ENCODE peak calls at places on chromosomes 5 and 9, in eight cellular contexts. G is COR-L47, E is NCI-H1105 treated with DMSO at 0.1 percent for 48 hours, D is cardiac fibroblast, K is coronary artery, T is iPS DF 6.9, R is GM12891, Q is NCI-H774. N is an unnamed sample.

GRCh38 chr5:138874771-138875628 is at the start of gene LRRTM2:
- DNase-seq in D (peak), G (no peak), K (no peak), R (no peak), Q (no peak), T (no peak), E (no peak), N (no peak)

GRCh38 chr5:23459214-23459613 is 48.2 kb upstream of the PRDM9 start:
- DNase-seq in D (no peak), K (no peak), G (no peak), T (no peak), Q (no peak), E (no peak), R (no peak), N (no peak)

GRCh38 chr9:68416891-68417570 is 60.6 kb downstream of the PGM5 start:
- DNase-seq in K (no peak), Q (no peak), E (no peak), T (peak), G (no peak), D (no peak), R (no peak), N (no peak)

GRCh38 chr5:111853748-111854147 is 96.8 kb upstream of the NREP start:
- DNase-seq in Q (no peak), G (no peak), R (no peak), E (no peak), D (peak), K (no peak), T (no peak), N (no peak)

GRCh38 chr5:94217745-94218144 is 400.7 kb downstream of the KIAA0825 start:
- DNase-seq in E (no peak), K (no peak), R (no peak), T (no peak), Q (no peak), G (no peak), D (peak), N (no peak)

GRCh38 chr5:41193462-41194166 is 19.7 kb downstream of the C6 start:
- DNase-seq in R (no peak), Q (peak), G (no peak), T (no peak), K (peak), D (peak), E (no peak), N (no peak)

GRCh38 chr9:35516481-35516880 is 26.6 kb downstream of the RUSC2 start:
- DNase-seq in K (no peak), D (peak), G (no peak), E (no peak), Q (no peak), R (no peak), T (no peak), N (no peak)

GRCh38 chr9:99878651-99879050 is 27.8 kb upstream of the STX17 start:
- DNase-seq in G (no peak), Q (no peak), D (peak), E (no peak), T (no peak), R (no peak), K (no peak), N (no peak)

GRCh38 chr5:165805756-165806155 is 2300.3 kb downstream of the MAT2B start:
- DNase-seq in K (no peak), Q (no peak), E (no peak), R (no peak), D (no peak), G (no peak), T (peak), N (no peak)

GRCh38 chr5:139574641-139575312 is 13.6 kb downstream of the UBE2D2 start:
- DNase-seq in K (no peak), E (no peak), G (peak), R (no peak), T (no peak), Q (no peak), D (peak), N (no peak)

GRCh38 chr5:52139888-52140580 is 647.7 kb upstream of the ITGA1 start:
- DNase-seq in G (peak), D (no peak), E (peak), Q (peak), R (no peak), K (no peak), T (no peak), N (no peak)

GRCh38 chr5:42994285-42995151 is 45.6 kb downstream of the ANXA2R start:
- DNase-seq in G (peak), D (peak), T (no peak), R (no peak), Q (peak), E (no peak), K (peak), N (peak)

GRCh38 chr5:173917788-173918786 is 29.9 kb downstream of the CPEB4 start:
- DNase-seq in Q (peak), D (peak), G (peak), K (no peak), R (peak), E (peak), T (peak), N (peak)

GRCh38 chr9:92714787-92715487 is 45.0 kb upstream of the IPPK start:
- DNase-seq in D (no peak), E (no peak), T (no peak), R (no peak), K (peak), G (no peak), Q (no peak), N (peak)

GRCh38 chr9:37997636-37998374 is 71.2 kb downstream of the SHB start:
- DNase-seq in D (no peak), Q (no peak), R (no peak), E (no peak), T (no peak), G (no peak), K (no peak), N (no peak)

GRCh38 chr5:147712024-147712423 is 70.5 kb downstream of the JAKMIP2 start:
- DNase-seq in T (no peak), R (no peak), K (no peak), G (no peak), Q (no peak), E (no peak), D (no peak), N (no peak)

GRCh38 chr5:139704748-139705147 is 56.6 kb downstream of the CXXC5 start:
- DNase-seq in R (no peak), Q (no peak), G (no peak), D (no peak), E (no peak), K (no peak), T (no peak), N (no peak)

GRCh38 chr9:128409998-128410397 is 10.7 kb upstream of the CERCAM start:
- DNase-seq in Q (no peak), K (no peak), R (no peak), G (no peak), E (no peak), T (no peak), D (peak), N (no peak)

GRCh38 chr5:116521173-116521872 is 53.3 kb downstream of the SEMA6A start:
- DNase-seq in G (no peak), T (no peak), Q (no peak), K (no peak), D (peak), E (no peak), R (no peak), N (no peak)

GRCh38 chr5:12214631-12215030 is 310.4 kb upstream of the CTNND2 start:
- DNase-seq in G (no peak), Q (no peak), E (no peak), K (no peak), T (no peak), R (no peak), D (no peak), N (no peak)

GRCh38 chr5:33330416-33330815 is 110.3 kb upstream of the TARS1 start:
- DNase-seq in D (no peak), E (no peak), K (no peak), G (no peak), R (no peak), T (no peak), Q (no peak), N (no peak)

GRCh38 chr9:101737705-101738565 is 512 bp downstream of the GRIN3A start:
- DNase-seq in R (no peak), E (peak), G (peak), T (no peak), Q (peak), D (peak), K (no peak), N (no peak)

GRCh38 chr5:141637693-141638419 is 1.1 kb downstream of the RELL2 start:
- DNase-seq in Q (no peak), E (no peak), K (no peak), R (peak), D (peak), T (no peak), G (peak), N (peak)

GRCh38 chr9:19975499-19975898 is 186.7 kb upstream of the SLC24A2 start:
- DNase-seq in D (peak), K (no peak), G (no peak), R (no peak), T (no peak), Q (no peak), E (no peak), N (no peak)

GRCh38 chr5:55159763-55160492 is at the start of gene GPX8:
- DNase-seq in R (no peak), Q (peak), E (no peak), T (no peak), G (peak), K (no peak), D (peak), N (no peak)

GRCh38 chr5:17037751-17038150 is 101.7 kb upstream of the MYO10 start:
- DNase-seq in Q (no peak), G (no peak), D (peak), R (no peak), K (no peak), E (no peak), T (no peak), N (no peak)

GRCh38 chr5:167582263-167582662 is 709.2 kb upstream of the WWC1 start:
- DNase-seq in R (no peak), K (no peak), T (no peak), G (no peak), E (no peak), D (peak), Q (no peak), N (no peak)

GRCh38 chr5:172383231-172383802 is 71.0 kb downstream of the SH3PXD2B start:
- DNase-seq in D (peak), G (no peak), E (peak), T (no peak), R (no peak), K (no peak), Q (peak), N (no peak)

GRCh38 chr5:12460493-12461261 is 556.4 kb upstream of the CTNND2 start:
- DNase-seq in D (no peak), R (no peak), E (peak), T (no peak), G (no peak), K (no peak), Q (no peak), N (no peak)

GRCh38 chr9:35338086-35338485 is 151.8 kb upstream of the RUSC2 start:
- DNase-seq in T (no peak), E (no peak), Q (no peak), D (no peak), G (no peak), R (no peak), K (no peak), N (no peak)

GRCh38 chr5:92890841-92891244 is 690.2 kb downstream of the NR2F1-AS1 start:
- DNase-seq in R (no peak), K (no peak), E (no peak), Q (no peak), G (no peak), D (peak), T (no peak), N (no peak)

GRCh38 chr5:39283231-39283818 is 64.0 kb upstream of the FYB1 start:
- DNase-seq in K (no peak), D (peak), E (peak), Q (peak), R (no peak), G (peak), T (peak), N (peak)

GRCh38 chr5:2531318-2531717 is 220.2 kb downstream of the IRX2 start:
- DNase-seq in E (no peak), T (no peak), Q (no peak), R (no peak), D (no peak), G (no peak), K (no peak), N (no peak)

GRCh38 chr9:107513464-107514092 is 24.0 kb upstream of the KLF4 start:
- DNase-seq in D (no peak), E (no peak), R (no peak), K (no peak), G (no peak), T (no peak), Q (no peak), N (no peak)

GRCh38 chr5:14816999-14817761 is 54.4 kb downstream of the ANKH start:
- DNase-seq in T (no peak), G (no peak), D (peak), K (no peak), E (no peak), Q (no peak), R (no peak), N (peak)

GRCh38 chr9:110923601-110924000 is 114.7 kb downstream of the LPAR1 start:
- DNase-seq in R (no peak), K (no peak), T (no peak), Q (no peak), G (no peak), D (peak), E (no peak), N (no peak)

GRCh38 chr9:87725900-87726709 is at the start of gene CTSL:
- DNase-seq in E (peak), R (no peak), Q (no peak), T (peak), D (peak), G (no peak), K (peak), N (no peak)

GRCh38 chr5:106959447-106959846 is 711.3 kb downstream of the EFNA5 start:
- DNase-seq in D (no peak), E (no peak), Q (no peak), T (no peak), R (no peak), K (no peak), G (no peak), N (no peak)

GRCh38 chr9:133060417-133060841 is 1.4 kb upstream of the CEL start:
- DNase-seq in T (no peak), E (no peak), Q (no peak), R (no peak), D (no peak), K (no peak), G (no peak), N (no peak)